ENCODE peak calls at places on chromosomes 11 and 22, in nine cellular contexts. D is stimulated activated CD8-positive, alpha-beta memory T cell treated with anti-CD3 and anti-CD28 coated beads, Interleukin-15, amount 100 ng/mL, for 48 hours; M is AG09309; T is stromal cell of bone marrow; E is stimulated activated CD4-positive, alpha-beta T cell treated with anti-CD3 and anti-CD28 coated beads, TNF-alpha, amount 100 ng/mL, for 48 hours; G is fibroblast of the conjunctiva; I is progenitor cell of endocrine pancreas; J is type B pancreatic cell; U is choroid plexus epithelial cell. H is an unnamed sample.

GRCh38 chr11:128694618-128695481 is 978 bp downstream of the FLI1 start:
- DNase-seq in T (no peak), M (no peak), G (no peak), D (no peak), I (no peak), U (peak; percentile 41), E (no peak), J (no peak), H (no peak)

GRCh38 chr11:111730871-111731591 is 35.2 kb downstream of the PPP2R1B start:
- DNase-seq in G (no peak), E (no peak), T (peak; percentile 43), I (no peak), M (no peak), J (no peak), U (peak; percentile 98), D (no peak), H (peak; percentile 57)

GRCh38 chr22:39434243-39434653 is 22.6 kb upstream of the MGAT3 start:
- DNase-seq in T (no peak), J (no peak), G (no peak), D (no peak), U (no peak), I (no peak), M (no peak), E (no peak), H (peak; percentile 58)

GRCh38 chr11:17496406-17496805 is 19.8 kb upstream of the ABCC8 start:
- DNase-seq in U (peak; percentile 30), G (no peak), D (no peak), J (no peak), E (no peak), M (no peak), I (no peak), T (peak; percentile 4), H (no peak)

GRCh38 chr11:58060939-58061672 is 30.4 kb downstream of the OR6Q1 start:
- DNase-seq in U (no peak), I (no peak), M (no peak), E (no peak), G (no peak), D (no peak), T (no peak), J (no peak), H (no peak)

GRCh38 chr11:34250732-34251639 is 106.8 kb downstream of the ABTB2 start:
- DNase-seq in T (peak; percentile 33), U (peak; percentile 28), E (peak; percentile 60), M (no peak), J (no peak), I (no peak), D (peak; percentile 62), G (no peak), H (peak; percentile 65)

GRCh38 chr11:116300252-116300651 is 472.5 kb downstream of the BUD13 start:
- DNase-seq in I (no peak), G (no peak), D (no peak), M (no peak), E (no peak), U (no peak), J (no peak), T (no peak), H (no peak)

GRCh38 chr11:60657880-60658279 is 41.5 kb upstream of the MS4A8 start:
- DNase-seq in D (no peak), M (no peak), J (no peak), G (no peak), U (no peak), I (no peak), E (no peak), T (no peak), H (no peak)

GRCh38 chr11:73215191-73216134 is 2.6 kb upstream of the P2RY2 start:
- DNase-seq in D (no peak), T (no peak), J (no peak), G (no peak), I (no peak), U (no peak), E (no peak), M (no peak), H (no peak)

GRCh38 chr22:36384766-36385400 is 2.9 kb downstream of the MYH9 start:
- DNase-seq in G (no peak), I (no peak), J (no peak), T (no peak), E (no peak), U (no peak), M (no peak), D (no peak), H (no peak)